ENCODE peak calls at places on chromosomes 12 and 14, in eight cellular contexts. G is tibial artery; D is neuronal stem cell; F is AG08395; K is HFF-Myc; B is kidney glomerular epithelial cell; N is activated CD4-positive, alpha-beta T cell treated with anti-CD3 and anti-CD28 coated beads, Interleukin-2, amount 10 ng/mL, durations not matched to agents 7 days and 5 days; Z is Ammon's horn. X is an unnamed sample.

GRCh38 chr14:92513204-92513965 is at the start of gene RIN3:
- DNase-seq in D (peak), K (no peak), N (peak), G (no peak), B (peak), Z (no peak), F (peak), X (peak)

GRCh38 chr12:4037747-4038312 is 164.6 kb upstream of the PARP11 start:
- DNase-seq in F (peak), Z (peak), D (no peak), G (no peak), N (no peak), K (no peak), B (peak), X (peak)

GRCh38 chr14:26598081-26598671 is 343 bp upstream of the NOVA1 start:
- DNase-seq in K (no peak), B (peak), G (peak), F (peak), N (peak), D (peak), Z (peak), X (peak)

GRCh38 chr14:56868660-56869059 is 58.4 kb upstream of the OTX2 start:
- DNase-seq in K (no peak), F (no peak), D (no peak), G (no peak), N (no peak), B (no peak), Z (no peak), X (no peak)

GRCh38 chr12:67077617-67078016 is 191.5 kb upstream of the CAND1 start:
- DNase-seq in Z (no peak), K (no peak), N (no peak), F (peak), B (peak), G (no peak), D (no peak), X (no peak)

GRCh38 chr12:109098142-109098652 is 800 bp downstream of the UNG start:
- DNase-seq in F (peak), B (peak), N (no peak), D (no peak), Z (no peak), G (peak), K (no peak), X (no peak)

GRCh38 chr14:40987481-40987880 is 619.2 kb upstream of the LRFN5 start:
- DNase-seq in Z (no peak), K (no peak), B (no peak), D (no peak), G (no peak), F (no peak), N (no peak), X (no peak)

GRCh38 chr12:59708484-59708883 is 112.7 kb downstream of the SLC16A7 start:
- DNase-seq in F (no peak), Z (no peak), N (no peak), D (peak), G (no peak), K (no peak), B (no peak), X (no peak)

GRCh38 chr14:55071870-55072640 is 20.6 kb downstream of the MAPK1IP1L start:
- DNase-seq in K (no peak), Z (peak), G (no peak), F (peak), N (peak), B (peak), D (no peak), X (no peak)